ENCODE peak calls at places on chromosome 13, in ten cellular contexts. A, S, D, F, K, T, P, W, N and J are unnamed samples.

GRCh38 chr13:113157206-113157928 is 1.1 kb upstream of the PROZ start:
- DNase-seq in T (no peak), A (no peak), F (no peak), D (no peak), W (no peak), S (no peak), K (no peak), N (no peak), P (no peak), J (no peak)

GRCh38 chr13:106052200-106052767 is 483.2 kb downstream of the EFNB2 start:
- DNase-seq in A (peak), T (no peak), D (no peak), S (no peak), K (no peak), W (peak), P (peak), N (no peak), F (no peak), J (no peak)

GRCh38 chr13:32419862-32420261 is 8.1 kb downstream of the N4BP2L1 start:
- DNase-seq in A (no peak), K (no peak), S (no peak), N (no peak), P (no peak), F (no peak), D (no peak), W (no peak), T (no peak), J (no peak)

GRCh38 chr13:79775830-79776229 is 294.9 kb downstream of the NDFIP2 start:
- DNase-seq in P (peak), F (no peak), S (peak), K (no peak), N (no peak), A (peak), D (peak), W (peak), T (no peak), J (no peak)

GRCh38 chr13:48567521-48568331 is 34.8 kb upstream of the RCBTB2 start:
- DNase-seq in D (no peak), P (no peak), A (peak), F (no peak), K (no peak), N (no peak), S (peak), W (no peak), T (no peak), J (no peak)

GRCh38 chr13:32791545-32792172 is 205.4 kb downstream of the PDS5B start:
- DNase-seq in D (no peak), N (no peak), F (no peak), A (peak), P (no peak), T (no peak), W (peak), K (no peak), S (no peak), J (no peak)

GRCh38 chr13:102227696-102228095 is 174.2 kb downstream of the FGF14 start:
- DNase-seq in K (no peak), A (no peak), N (no peak), T (no peak), D (no peak), W (no peak), P (no peak), S (no peak), F (no peak), J (no peak)

GRCh38 chr13:20412761-20413355 is 112.8 kb downstream of the CRYL1 start:
- DNase-seq in D (no peak), P (peak), A (no peak), K (no peak), N (no peak), F (no peak), T (no peak), W (peak), S (no peak), J (no peak)

GRCh38 chr13:30829145-30829544 is 76.9 kb upstream of the MEDAG start:
- DNase-seq in T (no peak), N (no peak), D (no peak), F (no peak), W (peak), K (no peak), P (no peak), A (peak), S (no peak), J (peak)

GRCh38 chr13:108263961-108264360 is 5.6 kb upstream of the TNFSF13B start:
- DNase-seq in A (no peak), W (no peak), D (no peak), P (no peak), F (no peak), T (no peak), K (no peak), N (no peak), S (no peak), J (no peak)

GRCh38 chr13:52706074-52706473 is 33.5 kb downstream of the CNMD start:
- DNase-seq in K (no peak), F (no peak), W (no peak), S (no peak), D (no peak), T (no peak), A (no peak), N (no peak), P (no peak), J (no peak)

GRCh38 chr13:112619730-112620639 is 32.0 kb upstream of the TUBGCP3 start:
- DNase-seq in T (no peak), A (peak), F (no peak), N (no peak), W (no peak), D (peak), K (no peak), P (peak), S (no peak), J (no peak)

GRCh38 chr13:33231339-33231738 is 54.2 kb downstream of the STARD13 start:
- DNase-seq in S (no peak), K (no peak), T (no peak), F (no peak), D (no peak), A (no peak), N (no peak), P (no peak), W (no peak), J (no peak)

GRCh38 chr13:66528139-66528538 is 702.0 kb downstream of the PCDH9 start:
- DNase-seq in P (peak), S (no peak), T (no peak), K (no peak), N (no peak), D (no peak), A (no peak), W (no peak), F (no peak), J (no peak)

GRCh38 chr13:31204592-31204991 is 4.8 kb downstream of the B3GLCT start:
- DNase-seq in P (no peak), F (no peak), A (peak), N (no peak), D (no peak), W (peak), K (no peak), S (no peak), T (no peak), J (no peak)

GRCh38 chr13:57212989-57213388 is 46.0 kb downstream of the PRR20E start:
- DNase-seq in N (no peak), P (no peak), F (no peak), A (no peak), K (no peak), T (no peak), D (no peak), W (no peak), S (no peak), J (no peak)

GRCh38 chr13:85379433-85379832 is 419.8 kb downstream of the SLITRK6 start:
- DNase-seq in W (no peak), T (no peak), S (no peak), N (no peak), D (no peak), K (no peak), P (no peak), F (no peak), A (peak), J (no peak)

GRCh38 chr13:20713751-20714150 is 10.3 kb downstream of the IL17D start:
- DNase-seq in P (no peak), D (no peak), F (no peak), W (peak), N (no peak), S (peak), K (peak), A (peak), T (no peak), J (no peak)

GRCh38 chr13:108921238-108921637 is 291.8 kb downstream of the MYO16 start:
- DNase-seq in N (no peak), W (no peak), S (no peak), F (no peak), A (no peak), K (no peak), P (no peak), D (no peak), T (no peak), J (no peak)

GRCh38 chr13:71758823-71759222 is 108.2 kb downstream of the DACH1 start:
- DNase-seq in S (no peak), N (no peak), T (no peak), P (peak), W (no peak), F (no peak), A (no peak), D (no peak), K (no peak), J (no peak)

GRCh38 chr13:28622286-28622685 is 36.6 kb upstream of the POMP start:
- DNase-seq in A (no peak), K (peak), N (no peak), P (no peak), D (peak), S (peak), F (peak), T (no peak), W (no peak), J (peak)

GRCh38 chr13:69751259-69751658 is 356.4 kb upstream of the ATXN8OS start:
- DNase-seq in A (no peak), S (no peak), P (no peak), F (no peak), D (no peak), K (no peak), T (no peak), N (no peak), W (no peak), J (no peak)

GRCh38 chr13:31476266-31476665 is 263.1 kb upstream of the RXFP2 start:
- DNase-seq in F (no peak), W (peak), S (no peak), T (no peak), K (no peak), A (peak), N (no peak), D (no peak), P (peak), J (no peak)

GRCh38 chr13:107275945-107276614 is 708.1 kb upstream of the ARGLU1 start:
- DNase-seq in P (no peak), A (peak), D (no peak), W (no peak), K (no peak), S (no peak), F (no peak), T (no peak), N (no peak), J (no peak)

GRCh38 chr13:48580886-48581285 is 48.0 kb upstream of the RCBTB2 start:
- DNase-seq in F (no peak), W (no peak), T (no peak), P (no peak), A (no peak), N (no peak), K (no peak), S (no peak), D (no peak), J (no peak)

DNA sequence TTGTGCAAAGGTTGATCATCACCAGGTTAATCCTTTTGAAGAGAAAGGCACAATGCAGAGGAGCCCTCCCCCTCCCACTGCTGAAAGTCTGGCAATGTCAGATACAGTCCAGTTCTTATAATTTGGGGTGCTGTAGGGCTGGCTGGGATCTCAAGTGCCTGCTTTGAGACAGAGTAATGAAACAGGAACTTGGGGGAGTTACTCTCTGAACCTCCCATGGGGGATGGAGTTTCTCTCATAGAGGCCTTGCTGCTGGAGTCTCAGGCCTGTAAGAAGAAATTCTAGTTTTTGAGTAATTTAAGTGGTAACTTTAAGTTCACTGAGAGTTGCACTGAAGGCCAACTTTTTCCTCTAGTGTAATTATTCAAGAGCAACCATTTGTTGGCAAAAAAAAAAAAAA is 410.5 kb downstream of the KCNRG start:
- DNase-seq in W (no peak), P (no peak), A (no peak), T (no peak), K (no peak), F (no peak), S (no peak), D (no peak), N (no peak), J (no peak)
- TF ChIP-seq CTCF in W (no peak), P (no peak), A (no peak), T (no peak), K (no peak), F (no peak), S (no peak), D (no peak), N (no peak), J (no peak)

GRCh38 chr13:41059466-41059865 is 1.8 kb upstream of the WBP4 start:
- DNase-seq in K (no peak), A (peak), P (peak), D (no peak), F (no peak), N (no peak), W (peak), S (no peak), T (no peak), J (no peak)

GRCh38 chr13:41060723-41061074 is 610 bp upstream of the WBP4 start:
- DNase-seq in T (peak), A (peak), D (peak), K (peak), P (peak), N (no peak), W (no peak), S (peak), F (peak), J (peak)

GRCh38 chr13:41061914-41062837 is 867 bp downstream of the WBP4 start:
- DNase-seq in D (no peak), S (no peak), A (peak), N (no peak), W (peak), F (no peak), P (peak), K (no peak), T (no peak), J (no peak)

GRCh38 chr13:41059896-41060722 is 1.2 kb upstream of the WBP4 start:
- DNase-seq in F (peak), S (peak), W (peak), K (peak), T (peak), P (peak), A (peak), N (peak), D (peak), J (peak)

DNA sequence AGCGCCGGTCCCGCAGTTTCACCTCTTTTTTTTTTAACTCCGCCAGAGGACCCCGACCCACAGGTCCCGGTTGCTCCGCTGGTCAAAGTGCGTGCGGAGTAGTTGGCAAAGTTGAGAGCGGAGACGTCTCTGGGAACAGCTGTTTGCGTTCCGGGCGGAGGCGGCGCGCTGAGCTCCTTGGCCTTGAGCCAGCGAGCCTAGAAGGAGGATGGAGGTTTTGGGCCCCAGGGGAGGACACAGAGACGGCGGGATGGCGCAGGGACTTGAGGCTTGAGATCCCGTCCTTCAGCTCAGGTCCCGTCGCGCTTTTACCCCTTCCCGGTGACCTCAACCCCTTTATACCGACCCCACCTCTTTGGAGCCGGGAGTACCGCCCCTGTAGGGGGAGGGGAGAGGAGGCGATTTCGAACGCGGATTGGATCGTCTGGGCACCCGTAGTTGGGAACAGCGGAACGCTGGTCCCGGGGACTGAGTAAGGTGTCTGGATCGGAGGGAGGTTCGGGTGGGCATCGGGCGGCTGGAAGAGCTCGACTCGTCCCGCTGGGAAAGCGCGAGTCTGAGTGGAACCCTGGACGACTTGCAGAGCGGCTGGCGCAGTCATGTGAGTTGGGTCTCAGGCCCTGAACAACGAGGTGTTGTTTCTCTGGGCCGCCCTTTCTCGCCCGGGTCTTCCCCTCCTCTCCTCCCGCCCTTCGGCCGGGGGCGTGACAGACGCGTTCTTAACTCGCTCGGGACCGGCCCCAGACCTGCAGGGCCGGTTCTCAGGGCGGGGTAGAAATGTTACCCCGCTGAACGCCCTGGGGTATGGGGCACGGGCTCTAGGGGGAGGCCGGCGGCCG is at the start of gene WBP4:
- DNase-seq in K (peak), S (peak), W (peak), N (peak), A (peak), F (peak), P (peak), T (peak), D (peak), J (peak)
- TF ChIP-seq CTCF in K (no peak), S (no peak), W (peak), N (no peak), A (peak), F (no peak), P (no peak), T (no peak), D (no peak), J (no peak)

GRCh38 chr13:41032646-41033396 is 13.7 kb upstream of the ELF1 start:
- DNase-seq in P (no peak), W (no peak), A (no peak), T (no peak), F (no peak), N (no peak), S (no peak), D (no peak), K (no peak), J (peak)

GRCh38 chr13:41026806-41027205 is 7.7 kb upstream of the ELF1 start:
- DNase-seq in D (no peak), K (no peak), P (no peak), S (no peak), F (no peak), W (no peak), T (no peak), A (no peak), N (no peak), J (no peak)

GRCh38 chr13:41028051-41028450 is 8.9 kb upstream of the ELF1 start:
- DNase-seq in W (peak), K (no peak), S (no peak), D (no peak), T (no peak), P (no peak), A (no peak), N (no peak), F (no peak), J (no peak)

GRCh38 chr13:41025518-41025917 is 6.4 kb upstream of the ELF1 start:
- DNase-seq in F (no peak), D (no peak), S (no peak), W (no peak), K (no peak), T (no peak), A (no peak), P (no peak), N (no peak), J (no peak)

DNA sequence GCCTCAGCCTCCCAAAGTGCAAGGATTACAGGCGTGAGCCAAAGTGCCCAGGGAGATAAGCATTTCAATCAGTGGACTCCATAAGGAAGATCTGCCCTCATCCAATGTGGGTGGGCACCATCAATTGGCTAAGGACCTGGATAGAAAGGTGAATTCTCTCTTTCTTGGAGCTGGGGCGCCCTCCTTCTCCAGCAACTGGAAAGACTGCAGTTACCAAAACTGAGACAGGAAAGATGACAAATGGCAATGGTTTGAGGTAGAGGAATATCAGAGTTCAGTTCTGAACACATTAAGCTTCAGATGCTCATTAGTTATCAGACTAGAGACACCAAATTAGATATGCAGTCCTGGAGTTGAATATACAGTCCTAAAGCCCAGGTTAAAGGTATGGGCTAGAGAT is 10.5 kb upstream of the ELF1 start:
- DNase-seq in T (no peak), S (no peak), K (no peak), W (no peak), D (no peak), P (peak), F (no peak), A (no peak), N (no peak), J (no peak)
- TF ChIP-seq CTCF in T (no peak), S (no peak), K (no peak), W (no peak), D (no peak), P (peak), F (no peak), A (peak), N (no peak), J (no peak)

GRCh38 chr13:75395056-75395455 is 86.9 kb downstream of the TBC1D4 start:
- DNase-seq in A (no peak), P (no peak), S (no peak), F (no peak), W (no peak), D (no peak), T (no peak), N (no peak), K (no peak), J (no peak)
- TF ChIP-seq CTCF in A (no peak), P (no peak), S (no peak), F (no peak), W (no peak), D (no peak), T (no peak), N (no peak), K (no peak), J (no peak)

GRCh38 chr13:81493144-81493543 is 1152.2 kb upstream of the SPRY2 start:
- DNase-seq in A (peak), S (no peak), F (no peak), D (no peak), N (no peak), W (no peak), T (no peak), P (no peak), K (no peak), J (no peak)

GRCh38 chr13:81488021-81488420 is 1147.1 kb upstream of the SPRY2 start:
- DNase-seq in T (no peak), P (no peak), A (peak), W (no peak), F (no peak), S (no peak), D (no peak), N (no peak), K (no peak), J (no peak)

DNA sequence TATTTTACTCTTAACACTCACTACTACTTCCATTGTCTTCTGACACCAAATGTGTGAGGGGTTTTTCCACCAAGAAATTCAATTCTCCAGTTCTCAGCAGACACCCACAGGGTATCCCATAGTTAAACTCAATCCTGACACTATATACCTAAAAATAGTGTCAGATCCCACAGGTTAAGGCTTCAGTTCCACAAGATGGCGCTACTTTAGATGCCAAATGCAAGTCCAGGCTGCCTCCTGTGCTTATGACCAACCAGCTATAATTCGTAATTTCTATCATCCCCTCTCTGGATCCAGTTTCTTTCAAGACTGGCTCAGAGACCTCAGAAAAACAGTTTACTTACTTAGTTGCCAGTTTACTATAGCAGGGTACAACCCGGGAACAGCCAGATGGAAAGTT is 1146.2 kb upstream of the SPRY2 start:
- DNase-seq in N (no peak), K (no peak), T (no peak), F (no peak), P (peak), W (no peak), S (no peak), A (peak), D (no peak), J (no peak)
- TF ChIP-seq CTCF in N (no peak), K (no peak), T (no peak), F (no peak), P (peak), W (no peak), S (no peak), A (peak), D (no peak), J (no peak)

GRCh38 chr13:27379694-27380596 is 44.5 kb upstream of the GTF3A start:
- DNase-seq in W (peak), A (peak), N (peak), T (peak), D (no peak), K (peak), S (peak), F (peak), P (peak), J (peak)
- TF ChIP-seq CTCF in W (peak), A (peak), N (peak), T (peak), D (no peak), K (peak), S (peak), F (peak), P (peak), J (peak)

GRCh38 chr13:51297556-51297955 is 41.9 kb upstream of the SERPINE3 start:
- DNase-seq in P (no peak), A (no peak), F (no peak), T (no peak), D (no peak), S (no peak), W (no peak), N (no peak), K (no peak), J (no peak)
- TF ChIP-seq CTCF in P (peak), A (peak), F (no peak), T (no peak), D (no peak), S (no peak), W (no peak), N (no peak), K (no peak), J (no peak)